ENCODE peak calls at places on chromosomes 5 and 9, in six cellular contexts. S is choroid plexus epithelial cell, G is psoas muscle, Y is cardiac fibroblast, X is A673, E is foreskin keratinocyte. K is an unnamed sample.

GRCh38 chr5:77312411-77312810 is 101.9 kb downstream of the PDE8B start:
- DNase-seq in Y (peak), S (peak), X (no peak), E (peak), G (no peak), K (no peak)

GRCh38 chr5:149015126-149015525 is 47.7 kb downstream of the SH3TC2 start:
- DNase-seq in X (no peak), Y (no peak), G (no peak), E (no peak), S (peak), K (no peak)

GRCh38 chr5:33261305-33261704 is 179.5 kb upstream of the TARS1 start:
- DNase-seq in X (peak), S (peak), E (peak), G (no peak), Y (peak), K (no peak)

GRCh38 chr9:136116360-136117098 is 2.1 kb downstream of the TMEM250 start:
- DNase-seq in G (no peak), X (no peak), Y (no peak), S (no peak), E (no peak), K (no peak)

GRCh38 chr9:134165357-134166315 is 1.3 kb upstream of the RNU6ATAC start:
- DNase-seq in Y (peak), G (peak), X (no peak), S (peak), E (peak), K (no peak)

GRCh38 chr9:136328622-136329041 is 1.3 kb downstream of the GPSM1 start:
- DNase-seq in Y (peak), X (peak), S (peak), G (no peak), E (no peak), K (peak)

GRCh38 chr5:91341159-91341558 is 42.0 kb downstream of the ARRDC3 start:
- DNase-seq in G (no peak), X (no peak), E (no peak), S (no peak), Y (no peak), K (no peak)

GRCh38 chr9:15231788-15232635 is 75.0 kb downstream of the TTC39B start:
- DNase-seq in X (peak), Y (peak), S (peak), G (no peak), E (no peak), K (peak)

GRCh38 chr5:17024686-17025180 is 88.6 kb upstream of the MYO10 start:
- DNase-seq in S (peak), E (peak), Y (peak), X (peak), G (no peak), K (no peak)

GRCh38 chr5:56313596-56313995 is 80.5 kb upstream of the ANKRD55 start:
- DNase-seq in S (no peak), Y (no peak), E (no peak), G (no peak), X (no peak), K (no peak)

GRCh38 chr5:56316302-56316994 is 83.3 kb upstream of the ANKRD55 start:
- DNase-seq in E (no peak), S (no peak), X (no peak), G (no peak), Y (no peak), K (no peak)

GRCh38 chr5:56313004-56313531 is 79.9 kb upstream of the ANKRD55 start:
- DNase-seq in S (no peak), G (no peak), Y (no peak), X (no peak), E (no peak), K (no peak)

GRCh38 chr5:56311306-56311904 is 78.3 kb upstream of the ANKRD55 start:
- DNase-seq in E (no peak), Y (no peak), G (no peak), S (no peak), X (no peak), K (no peak)

DNA sequence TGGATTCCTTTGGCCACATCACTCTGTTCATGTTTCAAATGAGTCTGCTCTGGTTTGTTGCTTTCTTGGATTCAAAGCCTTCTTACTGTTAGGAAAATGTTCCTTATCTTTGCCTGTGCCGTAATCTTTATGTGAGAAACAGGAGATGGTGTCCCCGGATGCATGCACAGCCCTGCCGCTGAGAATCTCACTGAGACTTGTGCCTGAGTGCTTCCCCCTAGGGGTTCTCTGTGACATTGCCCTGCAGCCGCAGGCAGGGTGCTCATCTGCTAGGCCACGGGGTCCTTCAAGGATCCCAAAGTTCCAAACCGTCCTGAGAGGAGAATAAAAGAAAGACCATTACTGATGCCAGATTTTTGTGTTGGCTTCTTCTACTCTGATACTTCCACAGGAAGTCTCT is 81.4 kb upstream of the ANKRD55 start:
- DNase-seq in Y (no peak), G (no peak), X (peak), E (no peak), S (peak), K (peak)
- TF ChIP-seq CTCF in Y (peak), G (no peak), X (peak), E (no peak), S (peak), K (no peak)

GRCh38 chr5:133653602-133653995 is 41.3 kb upstream of the FSTL4 start:
- DNase-seq in E (no peak), X (no peak), Y (no peak), S (no peak), G (no peak), K (no peak)
- TF ChIP-seq CTCF in E (no peak), X (no peak), Y (no peak), S (no peak), G (no peak), K (no peak)

DNA sequence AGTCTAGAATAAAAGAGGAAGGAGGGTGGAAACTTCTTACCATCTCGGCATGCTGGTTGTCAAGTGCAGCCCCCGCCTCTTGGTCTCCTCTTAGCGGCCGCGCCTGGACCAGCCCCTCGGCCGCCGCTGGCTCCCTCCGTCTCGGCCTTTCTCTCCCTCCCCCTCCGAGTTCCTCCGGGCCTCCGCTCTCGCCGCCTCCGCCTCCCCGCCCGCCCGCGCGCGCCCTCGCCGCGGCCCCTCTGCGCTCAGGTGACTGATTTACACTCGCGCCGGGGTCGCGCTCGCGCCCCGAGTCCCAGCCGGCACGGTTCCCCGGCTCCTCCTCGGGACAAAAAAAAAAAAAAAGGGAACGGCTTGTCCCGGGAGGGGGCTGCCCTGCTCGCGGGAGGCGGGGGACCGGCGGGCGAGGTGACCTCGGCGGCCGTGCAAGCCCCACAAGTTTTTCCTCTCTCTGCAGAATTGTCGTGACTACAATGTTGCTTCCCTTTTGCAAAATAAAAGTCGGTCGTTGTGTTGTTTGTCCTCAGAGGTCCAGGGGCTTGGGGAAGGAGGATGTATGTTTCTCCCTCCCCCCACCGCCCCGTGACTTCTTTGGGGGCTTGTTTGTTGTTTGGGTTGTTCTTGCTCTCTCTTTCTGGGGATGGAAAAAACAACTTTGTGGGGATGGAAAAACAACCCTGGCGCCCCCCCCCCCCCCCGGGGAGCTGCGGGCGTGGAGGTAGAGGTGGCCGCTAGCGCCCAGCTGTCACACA is at the start of gene BNC2:
- DNase-seq in S (peak), G (peak), Y (peak), X (peak), E (no peak), K (peak)
- TF ChIP-seq CTCF in S (peak), G (no peak), Y (no peak), X (no peak), E (no peak), K (no peak)

GRCh38 chr5:177447611-177448243 is 1.1 kb downstream of the PRR7 start:
- DNase-seq in G (peak), E (peak), X (no peak), Y (peak), S (no peak), K (no peak)
- TF ChIP-seq CTCF in G (no peak), E (no peak), X (no peak), Y (no peak), S (no peak), K (no peak)

DNA sequence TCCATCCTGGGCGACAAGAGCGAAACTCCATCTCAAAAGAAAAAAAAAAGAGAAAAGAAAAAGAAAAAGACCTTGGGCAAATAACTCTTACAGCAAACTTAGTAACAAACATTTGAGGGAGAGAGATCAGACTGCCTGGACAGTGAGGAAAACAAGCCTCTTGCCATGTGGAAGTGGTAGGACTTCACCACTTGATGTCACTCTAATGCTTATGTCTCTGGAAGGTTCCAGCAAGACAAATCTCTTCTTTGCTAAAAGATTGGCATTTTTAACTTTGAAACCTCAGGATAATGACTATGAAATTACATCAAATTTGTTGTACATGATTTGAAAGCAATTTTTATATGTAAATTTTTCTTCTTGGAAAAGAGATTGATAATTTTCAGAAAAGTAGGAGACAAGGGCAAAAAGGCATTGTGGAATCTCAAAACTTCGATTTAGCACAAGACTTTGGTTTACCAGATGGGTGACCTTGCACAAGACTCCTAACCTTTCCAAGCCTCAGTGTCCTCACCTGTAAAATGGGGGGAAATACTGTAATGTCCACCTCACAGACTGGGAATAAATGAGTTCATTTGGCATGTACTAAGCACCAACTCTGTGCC is 5.4 kb downstream of the ACTL7B start:
- DNase-seq in E (peak), G (no peak), Y (peak), X (peak), S (peak), K (peak)
- TF ChIP-seq CTCF in E (peak), G (no peak), Y (peak), X (peak), S (peak), K (no peak)

GRCh38 chr5:171485668-171486067 is 66.2 kb downstream of the FGF18 start:
- DNase-seq in S (no peak), G (no peak), Y (no peak), X (no peak), E (no peak), K (no peak)

GRCh38 chr5:171481791-171482536 is 62.5 kb downstream of the FGF18 start:
- DNase-seq in X (no peak), Y (no peak), E (no peak), G (no peak), S (no peak), K (no peak)

GRCh38 chr5:171483453-171484177 is 64.2 kb downstream of the FGF18 start:
- DNase-seq in E (no peak), X (no peak), S (peak), Y (peak), G (peak), K (no peak)

GRCh38 chr5:171479776-171480125 is 60.3 kb downstream of the FGF18 start:
- DNase-seq in G (no peak), Y (no peak), S (no peak), E (no peak), X (no peak), K (no peak)

DNA sequence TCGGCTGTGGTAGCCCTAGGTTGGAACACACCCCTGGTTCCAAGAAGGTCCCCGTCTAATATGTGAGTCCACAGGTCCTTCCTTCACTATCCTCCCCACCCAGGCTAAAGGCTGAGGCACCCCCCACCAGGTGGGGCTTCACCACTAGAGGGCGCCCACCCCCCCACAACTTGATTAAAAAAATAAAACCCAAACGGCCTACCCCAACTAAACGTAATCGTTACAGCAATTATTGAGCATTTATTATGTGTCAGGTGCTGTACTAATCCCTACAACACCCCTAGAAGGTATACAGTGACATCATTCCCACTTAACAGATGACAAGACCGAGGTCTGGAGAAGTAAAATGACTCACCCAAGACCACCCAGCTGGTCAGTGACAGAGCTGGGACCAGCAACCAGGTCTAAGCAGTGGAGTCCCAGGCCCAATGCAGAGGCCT is 65.0 kb downstream of the FGF18 start:
- DNase-seq in G (no peak), X (peak), Y (peak), E (no peak), S (peak), K (peak)
- TF ChIP-seq CTCF in G (peak), X (peak), Y (peak), E (peak), S (peak), K (peak)

DNA sequence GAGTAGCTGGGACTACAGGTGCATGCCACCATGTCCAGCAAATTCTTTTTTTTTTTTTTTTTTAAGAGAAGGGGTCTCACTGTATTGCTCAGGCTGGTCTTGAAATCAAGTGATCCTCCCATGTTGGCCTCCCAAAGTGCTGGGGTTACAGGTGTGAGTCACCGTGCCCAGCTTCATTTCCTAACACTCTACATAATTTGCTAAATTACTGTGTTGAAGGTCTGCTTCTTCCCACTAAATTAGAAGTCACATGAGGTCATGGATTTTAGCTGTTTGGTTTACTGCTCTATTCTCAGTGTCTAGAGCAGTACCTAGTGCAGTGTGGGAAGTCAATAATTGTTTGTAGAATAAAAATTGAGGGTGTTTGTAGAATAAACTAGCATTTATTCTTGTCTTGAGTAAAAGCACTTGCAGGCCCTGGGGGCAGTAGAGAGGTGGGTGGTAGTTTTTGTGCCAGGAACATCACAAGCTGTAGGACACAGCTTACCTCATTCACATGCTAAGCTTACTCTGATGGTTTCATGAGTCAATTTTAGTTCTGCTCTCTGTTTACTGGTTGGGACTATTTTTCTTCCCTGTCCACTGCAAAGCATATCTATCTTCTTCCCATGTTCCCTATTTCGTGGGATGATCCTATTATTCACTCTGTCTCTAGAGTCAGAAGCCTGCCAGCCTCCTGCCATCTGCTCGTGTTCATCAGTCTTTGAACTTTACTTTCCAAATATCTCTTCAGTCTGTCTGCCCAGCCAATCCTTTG is 7.0 kb downstream of the TEX48 start:
- DNase-seq in S (peak), X (no peak), Y (no peak), E (peak), G (no peak), K (no peak)
- TF ChIP-seq CTCF in S (peak), X (no peak), Y (no peak), E (peak), G (no peak), K (no peak)

K was measured in GM20000.